ENCODE peak calls at places on chromosomes 3 and 15, in four cellular contexts. W is fibroblast of villous mesenchyme, A is lower lobe of right lung, C is neural progenitor cell. T is an unnamed sample.

GRCh38 chr3:125386811-125387210 is 11.7 kb upstream of the ZNF148 start:
- DNase-seq in C (peak), W (peak), A (no peak), T (peak)

GRCh38 chr15:39248204-39248603 is 332.7 kb upstream of the THBS1 start:
- DNase-seq in W (peak), A (peak), C (no peak), T (no peak)

GRCh38 chr3:48047841-48048456 is 31.7 kb upstream of the MAP4 start:
- DNase-seq in A (no peak), W (peak), C (no peak), T (peak)

GRCh38 chr15:70505411-70505919 is 257.9 kb downstream of the UACA start:
- DNase-seq in C (no peak), W (peak), A (no peak), T (peak)

GRCh38 chr3:9623148-9623547 is 26.2 kb upstream of the MTMR14 start:
- DNase-seq in A (no peak), W (no peak), C (no peak), T (peak)

GRCh38 chr3:111072016-111072891 is 638 bp downstream of the NECTIN3 start:
- DNase-seq in W (peak), A (peak), C (peak), T (peak)

GRCh38 chr3:86782860-86783259 is 208.1 kb downstream of the VGLL3 start:
- DNase-seq in W (no peak), A (no peak), C (no peak), T (no peak)

GRCh38 chr3:35946121-35946856 is 307.0 kb downstream of the ARPP21 start:
- DNase-seq in W (peak), C (peak), A (no peak), T (peak)

GRCh38 chr3:52313774-52314188 is 2.3 kb upstream of the DNAH1 start:
- DNase-seq in A (peak), C (no peak), W (peak), T (peak)

GRCh38 chr3:53269888-53270880 is 14.4 kb upstream of the TKT start:
- DNase-seq in C (peak), A (peak), W (peak), T (peak)

GRCh38 chr3:10816019-10816862 is at the start of gene SLC6A11:
- DNase-seq in A (no peak), W (no peak), C (peak), T (no peak)

GRCh38 chr3:11581237-11582122 is 62.2 kb downstream of the VGLL4 start:
- DNase-seq in W (no peak), A (no peak), C (peak), T (no peak)

GRCh38 chr15:64412216-64412615 is 24.6 kb downstream of the TRIP4 start:
- DNase-seq in C (no peak), A (no peak), W (no peak), T (no peak)

GRCh38 chr3:180421221-180421620 is 180.7 kb upstream of the TTC14 start:
- DNase-seq in W (peak), C (no peak), A (no peak), T (peak)

GRCh38 chr15:71137138-71137518 is 21.9 kb downstream of the THSD4 start:
- DNase-seq in A (no peak), C (no peak), W (no peak), T (no peak)

GRCh38 chr3:179837374-179837773 is 184.5 kb downstream of the USP13 start:
- DNase-seq in W (peak), C (no peak), A (no peak), T (peak)

GRCh38 chr15:89143503-89144162 is 55.4 kb downstream of the ABHD2 start:
- DNase-seq in A (no peak), C (no peak), W (peak), T (peak)

GRCh38 chr3:31170932-31171670 is 276.6 kb upstream of the GADL1 start:
- DNase-seq in A (no peak), W (peak), C (no peak), T (peak)

GRCh38 chr15:74835312-74835823 is 7.6 kb downstream of the ULK3 start:
- DNase-seq in W (peak), A (peak), C (peak), T (peak)

GRCh38 chr15:69060041-69060481 is 45.6 kb downstream of the NOX5 start:
- DNase-seq in C (peak), A (no peak), W (no peak), T (no peak)

GRCh38 chr15:69061414-69061842 is 46.9 kb downstream of the NOX5 start:
- DNase-seq in C (no peak), W (no peak), A (no peak), T (no peak)

GRCh38 chr15:69056365-69056764 is 41.9 kb downstream of the NOX5 start:
- DNase-seq in A (no peak), W (no peak), C (no peak), T (no peak)

GRCh38 chr15:69060744-69061143 is 46.2 kb downstream of the NOX5 start:
- DNase-seq in A (no peak), C (no peak), W (no peak), T (no peak)

DNA sequence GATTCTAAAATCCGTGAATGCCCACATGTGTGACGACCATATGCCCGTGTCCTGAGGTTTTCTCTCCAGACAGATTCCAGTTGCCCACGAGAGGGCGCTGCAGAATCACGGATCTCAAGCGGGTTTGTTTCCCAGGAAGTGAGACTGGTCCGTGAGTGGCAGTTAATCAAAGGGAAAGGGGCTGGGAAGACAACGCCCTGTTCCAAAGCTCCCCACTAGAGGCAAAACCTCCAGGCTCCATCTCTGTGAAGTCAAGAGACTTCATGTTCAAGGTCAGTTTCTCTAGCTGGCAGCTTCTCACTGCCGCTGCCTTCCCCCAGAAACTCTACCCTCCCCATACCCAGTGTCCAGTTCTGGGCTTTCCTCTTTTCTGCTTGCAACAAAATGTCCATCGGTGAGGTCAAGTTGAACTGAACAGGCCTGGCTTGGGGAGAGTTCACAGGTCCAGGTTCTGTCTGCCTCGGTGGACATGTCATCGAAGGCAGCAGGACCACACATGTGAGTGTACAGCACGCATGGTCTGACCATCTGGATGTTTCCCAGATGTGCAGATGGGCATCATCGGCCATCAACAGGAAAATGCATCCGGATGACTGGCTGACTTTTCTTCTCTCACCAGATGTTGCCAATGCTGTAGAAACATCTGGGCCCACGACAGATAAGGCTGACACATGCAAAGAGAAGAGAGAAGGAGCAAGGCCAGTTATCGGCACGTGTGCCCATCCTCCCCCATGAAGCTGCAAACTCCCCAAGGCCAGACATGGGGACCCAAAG is 44.9 kb downstream of the NOX5 start:
- DNase-seq in W (peak), C (peak), A (peak), T (peak)
- TF ChIP-seq CTCF in W (peak), C (peak), A (peak), T (peak)

DNA sequence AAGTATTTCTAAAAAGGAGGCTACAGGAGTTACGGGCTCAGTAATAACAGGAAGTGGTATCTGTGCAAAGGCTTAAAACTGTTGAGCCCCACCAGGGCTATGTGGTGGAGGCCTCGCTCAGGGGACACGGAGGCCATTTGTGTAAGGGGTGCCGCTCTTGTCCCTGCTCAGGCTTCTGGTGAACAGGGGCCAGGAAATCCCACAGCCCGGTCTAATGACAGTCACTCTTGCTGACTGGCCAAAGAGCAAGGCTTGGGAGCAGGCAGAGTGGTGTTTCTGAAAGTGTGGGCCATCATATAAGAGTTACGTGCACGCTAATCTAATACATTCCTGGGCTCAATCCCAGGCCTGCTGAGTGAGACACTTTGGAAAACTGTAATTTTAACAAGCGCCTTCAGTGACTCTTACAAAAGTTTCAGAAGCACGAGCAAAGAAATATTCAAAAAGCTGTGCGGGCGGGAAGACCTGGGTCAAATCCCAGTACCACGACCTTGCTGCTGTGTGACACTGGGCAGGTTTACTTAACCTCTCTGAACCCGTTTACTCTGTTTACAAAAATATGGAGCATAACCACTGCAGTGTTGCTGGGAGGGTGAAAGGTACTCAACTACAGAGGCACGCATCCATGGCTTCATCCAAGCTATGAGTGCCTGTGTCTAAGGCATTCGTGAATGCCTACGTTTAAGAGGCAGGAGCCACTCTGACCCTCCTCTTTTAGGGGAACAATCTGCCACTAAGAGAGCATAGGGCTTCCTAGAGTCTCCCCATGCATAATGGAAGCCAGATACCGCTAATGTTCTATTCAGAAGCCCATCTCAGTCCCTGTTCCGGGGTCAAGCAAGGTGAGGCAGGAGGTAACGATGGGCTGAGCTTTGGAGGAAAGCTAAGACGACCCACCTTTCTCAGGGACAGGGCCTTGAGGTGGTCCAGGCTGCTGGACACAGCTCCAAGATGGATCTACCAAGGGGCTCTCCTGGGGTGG is 2.0 kb downstream of the ATP10A start:
- DNase-seq in C (no peak), A (no peak), W (no peak), T (no peak)
- H3K4me3 ChIP-seq in C (no peak), A (peak), W (no peak), T (no peak)

GRCh38 chr3:129343643-129344360 is 65.1 kb downstream of the HMCES start:
- DNase-seq in C (peak), A (peak), W (no peak), T (peak)
- TF ChIP-seq CTCF in C (peak), A (peak), W (peak), T (peak)

GRCh38 chr15:57667171-57667924 is 39.2 kb upstream of the POLR2M start:
- DNase-seq in W (peak), A (no peak), C (peak), T (peak)
- H3K4me3 ChIP-seq in W (no peak), A (no peak), C (no peak), T (peak)

DNA sequence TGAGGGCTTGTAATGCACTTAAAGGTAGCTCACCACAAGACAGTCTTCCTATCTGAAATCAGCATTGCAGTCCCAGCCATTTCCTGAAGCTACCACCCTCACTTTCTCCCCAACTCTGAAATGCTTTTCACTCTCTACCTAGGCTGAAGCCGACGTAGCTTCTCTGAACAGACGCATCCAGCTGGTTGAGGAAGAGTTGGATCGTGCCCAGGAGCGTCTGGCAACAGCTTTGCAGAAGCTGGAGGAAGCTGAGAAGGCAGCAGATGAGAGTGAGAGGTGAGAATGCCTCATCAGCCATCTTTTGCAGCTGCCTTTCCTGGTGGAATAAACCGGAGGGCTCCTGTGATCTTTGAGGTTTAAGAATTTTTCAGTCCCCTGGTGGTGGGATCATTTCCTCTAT is 14.3 kb downstream of the TPM1 start:
- DNase-seq in A (no peak), C (no peak), W (peak), T (peak)
- TF ChIP-seq CTCF in A (no peak), C (no peak), W (peak), T (peak)

DNA sequence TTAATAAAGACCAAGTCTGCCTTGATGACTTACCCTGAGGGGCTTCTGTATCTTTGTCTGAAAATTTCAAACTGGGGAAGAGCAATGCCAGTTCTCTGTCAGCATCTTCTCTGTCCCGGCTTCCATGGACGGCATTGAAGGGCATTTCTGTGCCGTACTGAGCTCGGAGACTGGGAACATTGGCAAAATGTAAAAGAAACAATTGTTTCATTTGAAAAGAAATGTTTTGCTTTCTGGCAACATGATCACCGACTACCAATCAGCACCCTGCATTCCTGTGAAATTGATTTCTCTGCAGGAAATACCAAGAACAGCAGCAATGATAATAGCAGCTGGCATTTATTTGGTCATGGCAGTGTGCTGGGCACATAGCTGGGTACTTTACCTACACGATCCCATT is 26.2 kb downstream of the NME9 start:
- DNase-seq in A (no peak), C (no peak), W (no peak), T (no peak)
- H3K4me3 ChIP-seq in A (no peak), C (no peak), W (no peak), T (no peak)

GRCh38 chr15:100131321-100132224 is 210.2 kb downstream of the ADAMTS17 start:
- DNase-seq in W (peak), A (peak), C (peak), T (peak)
- TF ChIP-seq CTCF in W (peak), A (peak), C (peak), T (peak)

DNA sequence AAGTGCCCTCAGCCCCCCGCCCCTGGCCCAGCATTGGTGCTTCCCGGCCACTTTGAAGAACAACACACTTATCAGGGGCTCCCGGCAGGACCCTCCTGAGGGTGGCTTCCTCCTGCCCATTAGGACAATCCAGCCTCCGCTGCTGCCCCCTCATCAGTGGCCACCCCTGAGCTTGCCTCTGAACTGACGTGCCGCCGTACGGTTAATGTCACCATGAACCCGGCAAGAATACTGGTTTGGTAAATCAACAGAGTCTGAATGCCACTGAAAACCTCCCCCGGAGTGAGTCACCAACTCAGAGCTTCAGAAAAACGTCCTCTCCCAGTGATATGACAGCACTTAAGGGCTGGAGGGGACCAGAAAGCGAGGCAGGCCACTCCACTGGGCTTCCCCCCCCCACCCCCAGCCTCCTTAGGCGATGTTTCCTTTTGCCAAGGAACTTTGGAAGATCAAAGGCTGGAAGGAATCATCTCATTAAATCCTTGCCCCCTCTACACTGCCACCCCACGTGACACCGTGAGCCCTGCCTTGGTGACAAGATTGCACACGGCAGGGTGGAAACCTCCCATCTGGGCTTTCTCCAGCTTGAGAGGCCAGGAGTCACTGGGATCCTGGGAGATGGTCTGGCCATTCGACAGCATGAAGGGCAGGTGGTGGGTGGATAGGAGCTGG is 142.1 kb downstream of the NUP210 start:
- DNase-seq in C (no peak), A (peak), W (no peak), T (no peak)
- H3K4me3 ChIP-seq in C (no peak), A (no peak), W (no peak), T (no peak)